ENCODE peak calls at places on chromosomes 5 and 9, in seven cellular contexts. One of them, this sample, is unnamed.

GRCh38 chr5:122500245-122501086 is 188.4 kb downstream of the SNCAIP start:
- DNase-seq in HCT116: peak
- DNase-seq in SK-N-SH: peak
- DNase-seq in K562: peak
- DNase-seq in H1: peak
- DNase-seq in HepG2: peak
- DNase-seq in GM12878: no peak
- DNase-seq in this sample: no peak

GRCh38 chr5:16057277-16057676 is 122.3 kb downstream of the MARCHF11 start:
- DNase-seq in HCT116: no peak
- DNase-seq in SK-N-SH: no peak
- DNase-seq in K562: no peak
- DNase-seq in H1: no peak
- DNase-seq in HepG2: no peak
- DNase-seq in GM12878: no peak
- DNase-seq in this sample: no peak

GRCh38 chr5:2780421-2781171 is 29.1 kb upstream of the IRX2 start:
- DNase-seq in HCT116: no peak
- DNase-seq in SK-N-SH: no peak
- DNase-seq in K562: no peak
- DNase-seq in H1: no peak
- DNase-seq in HepG2: no peak
- DNase-seq in GM12878: no peak
- DNase-seq in this sample: peak

GRCh38 chr9:90890146-90890545 is 88.5 kb downstream of the SYK start:
- DNase-seq in HCT116: no peak
- DNase-seq in SK-N-SH: peak
- DNase-seq in K562: no peak
- DNase-seq in H1: no peak
- DNase-seq in HepG2: peak
- DNase-seq in GM12878: no peak
- DNase-seq in this sample: no peak

GRCh38 chr5:118592678-118593328 is 395.5 kb downstream of the DTWD2 start:
- DNase-seq in HCT116: peak
- DNase-seq in SK-N-SH: no peak
- DNase-seq in K562: no peak
- DNase-seq in H1: no peak
- DNase-seq in HepG2: peak
- DNase-seq in GM12878: no peak
- DNase-seq in this sample: no peak

GRCh38 chr5:172540099-172540870 is 86.0 kb upstream of the SH3PXD2B start:
- DNase-seq in HCT116: no peak
- DNase-seq in SK-N-SH: no peak
- DNase-seq in K562: no peak
- DNase-seq in H1: no peak
- DNase-seq in HepG2: no peak
- DNase-seq in GM12878: no peak
- DNase-seq in this sample: no peak

GRCh38 chr9:131887680-131888079 is 147.8 kb upstream of the RAPGEF1 start:
- DNase-seq in HCT116: no peak
- DNase-seq in SK-N-SH: no peak
- DNase-seq in K562: no peak
- DNase-seq in H1: no peak
- DNase-seq in HepG2: no peak
- DNase-seq in GM12878: no peak
- DNase-seq in this sample: no peak

GRCh38 chr5:64977779-64978178 is 209.0 kb downstream of the CWC27 start:
- DNase-seq in HCT116: no peak
- DNase-seq in SK-N-SH: no peak
- DNase-seq in K562: no peak
- DNase-seq in H1: no peak
- DNase-seq in HepG2: no peak
- DNase-seq in GM12878: no peak
- DNase-seq in this sample: no peak

GRCh38 chr5:113807384-113808053 is 294.0 kb downstream of the YTHDC2 start:
- DNase-seq in HCT116: no peak
- DNase-seq in SK-N-SH: no peak
- DNase-seq in K562: no peak
- DNase-seq in H1: no peak
- DNase-seq in HepG2: no peak
- DNase-seq in GM12878: no peak
- DNase-seq in this sample: no peak
- TF ChIP-seq JUND in HCT116: no peak
- TF ChIP-seq JUND in SK-N-SH: no peak
- TF ChIP-seq JUND in K562: no peak
- TF ChIP-seq JUND in H1: no peak
- TF ChIP-seq JUND in HepG2: no peak
- TF ChIP-seq JUND in GM12878: no peak
- TF ChIP-seq JUND in this sample: no peak

GRCh38 chr9:86281577-86282076 is 711 bp downstream of the ISCA1 start:
- DNase-seq in HCT116: no peak
- DNase-seq in SK-N-SH: no peak
- DNase-seq in K562: no peak
- DNase-seq in H1: no peak
- DNase-seq in HepG2: peak
- DNase-seq in GM12878: peak
- DNase-seq in this sample: peak

GRCh38 chr9:86282077-86282978 is at the start of gene ISCA1:
- DNase-seq in HCT116: peak
- DNase-seq in SK-N-SH: peak
- DNase-seq in K562: peak
- DNase-seq in H1: peak
- DNase-seq in HepG2: peak
- DNase-seq in GM12878: peak
- DNase-seq in this sample: peak

GRCh38 chr9:86285247-86285646 is 2.9 kb upstream of the ISCA1 start:
- DNase-seq in HCT116: no peak
- DNase-seq in SK-N-SH: no peak
- DNase-seq in K562: no peak
- DNase-seq in H1: no peak
- DNase-seq in HepG2: no peak
- DNase-seq in GM12878: no peak
- DNase-seq in this sample: no peak

GRCh38 chr9:86280580-86280979 is 1.8 kb downstream of the ISCA1 start:
- DNase-seq in HCT116: no peak
- DNase-seq in SK-N-SH: no peak
- DNase-seq in K562: no peak
- DNase-seq in H1: no peak
- DNase-seq in HepG2: no peak
- DNase-seq in GM12878: no peak
- DNase-seq in this sample: no peak

DNA sequence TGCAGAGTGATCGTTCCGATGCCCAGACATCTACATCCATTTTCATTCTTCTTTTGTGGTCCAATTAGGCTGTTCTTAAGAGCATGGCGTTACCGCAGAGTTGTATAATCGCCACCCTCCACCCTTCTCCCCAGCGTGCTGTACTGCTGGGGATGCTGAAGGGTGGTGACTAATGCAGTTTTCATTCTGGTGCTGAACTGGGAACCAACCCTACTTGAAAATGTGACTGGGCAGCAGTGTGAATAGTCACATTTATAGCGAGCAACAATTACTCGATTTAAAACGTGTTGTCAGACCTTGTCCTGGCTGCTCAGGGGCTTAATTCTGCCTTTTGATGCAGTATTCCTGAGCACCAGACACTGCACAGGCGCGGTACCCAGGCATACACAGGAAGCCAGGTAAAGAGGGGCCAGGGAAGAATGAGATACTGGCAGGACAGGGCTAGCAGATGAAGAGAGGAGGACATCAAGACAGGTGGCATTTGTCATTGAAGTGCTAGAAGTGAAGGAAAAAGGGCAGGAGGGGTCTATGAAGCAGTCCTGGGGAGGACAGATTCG is 719 bp upstream of the ISCA1 start:
- DNase-seq in HCT116: no peak
- DNase-seq in SK-N-SH: no peak
- DNase-seq in K562: no peak
- DNase-seq in H1: no peak
- DNase-seq in HepG2: no peak
- DNase-seq in GM12878: no peak
- DNase-seq in this sample: no peak
- TF ChIP-seq JUND in HCT116: no peak
- TF ChIP-seq JUND in SK-N-SH: no peak
- TF ChIP-seq JUND in K562: no peak
- TF ChIP-seq JUND in H1: no peak
- TF ChIP-seq JUND in HepG2: no peak
- TF ChIP-seq JUND in GM12878: no peak
- TF ChIP-seq JUND in this sample: no peak

DNA sequence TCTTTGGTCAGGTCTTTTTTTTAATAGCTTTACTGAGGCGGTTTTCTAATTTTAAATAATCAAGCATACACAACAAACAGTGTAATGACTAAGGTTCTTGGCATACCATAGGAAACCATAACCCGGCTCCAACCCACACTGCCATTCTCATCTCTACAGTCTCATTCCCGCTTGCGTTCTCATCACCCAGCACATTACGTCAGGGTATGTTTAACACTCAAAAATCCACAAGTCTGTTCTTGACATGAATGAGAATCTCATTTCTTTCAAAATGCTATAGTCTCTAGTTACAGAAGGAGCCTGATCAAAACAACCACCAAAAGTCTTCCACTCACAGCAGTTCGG is 505 bp downstream of the C5orf34 start:
- DNase-seq in HCT116: no peak
- DNase-seq in SK-N-SH: peak
- DNase-seq in K562: no peak
- DNase-seq in H1: no peak
- DNase-seq in HepG2: peak
- DNase-seq in GM12878: no peak
- DNase-seq in this sample: peak
- TF ChIP-seq JUND in HCT116: no peak
- TF ChIP-seq JUND in SK-N-SH: no peak
- TF ChIP-seq JUND in K562: no peak
- TF ChIP-seq JUND in H1: no peak
- TF ChIP-seq JUND in HepG2: no peak
- TF ChIP-seq JUND in GM12878: no peak
- TF ChIP-seq JUND in this sample: no peak

DNA sequence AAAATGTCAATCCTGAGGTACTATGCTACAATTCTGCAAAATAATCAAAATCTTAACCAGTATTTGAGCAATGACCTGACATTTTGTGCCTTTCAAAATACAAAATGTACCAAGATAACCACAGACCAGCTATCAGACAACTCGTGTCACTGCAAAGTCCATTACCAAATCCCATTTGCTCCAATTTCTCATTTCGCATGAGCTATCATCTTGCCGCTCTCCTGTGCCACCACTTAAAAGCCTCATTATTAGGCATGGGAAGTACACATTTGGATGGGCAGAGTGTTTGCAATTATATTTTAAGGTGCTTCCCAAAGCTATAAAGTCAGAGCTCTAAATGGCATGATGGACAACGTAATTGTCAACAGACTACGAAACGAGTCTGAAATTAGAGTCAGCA is 205.2 kb downstream of the AGTPBP1 start:
- DNase-seq in HCT116: no peak
- DNase-seq in SK-N-SH: no peak
- DNase-seq in K562: no peak
- DNase-seq in H1: no peak
- DNase-seq in HepG2: no peak
- DNase-seq in GM12878: no peak
- DNase-seq in this sample: no peak
- TF ChIP-seq JUND in HCT116: no peak
- TF ChIP-seq JUND in SK-N-SH: no peak
- TF ChIP-seq JUND in K562: no peak
- TF ChIP-seq JUND in H1: no peak
- TF ChIP-seq JUND in HepG2: no peak
- TF ChIP-seq JUND in GM12878: no peak
- TF ChIP-seq JUND in this sample: no peak

GRCh38 chr5:170429014-170429413 is 39.8 kb upstream of the KCNMB1 start:
- DNase-seq in HCT116: no peak
- DNase-seq in SK-N-SH: peak
- DNase-seq in K562: no peak
- DNase-seq in H1: no peak
- DNase-seq in HepG2: no peak
- DNase-seq in GM12878: no peak
- DNase-seq in this sample: no peak
- TF ChIP-seq JUND in HCT116: no peak
- TF ChIP-seq JUND in SK-N-SH: no peak
- TF ChIP-seq JUND in K562: no peak
- TF ChIP-seq JUND in H1: no peak
- TF ChIP-seq JUND in HepG2: no peak
- TF ChIP-seq JUND in GM12878: no peak
- TF ChIP-seq JUND in this sample: no peak